ENCODE peak calls at places on chromosomes 13 and 19, in five cellular contexts. One of them, this sample, is unnamed.
A peak's percentile ranks its signal among the peaks of the same experiment; 100 is the strongest.

GRCh38 chr19:56271096-56271495 is 1.5 kb upstream of the EDDM13 start:
- DNase-seq in DMS153: no peak
- DNase-seq in AG20443: no peak
- DNase-seq in BJ: no peak
- DNase-seq in HT1080: no peak
- DNase-seq in this sample: no peak

GRCh38 chr19:3292958-3293529 is 68.6 kb downstream of the CELF5 start:
- DNase-seq in DMS153: no peak
- DNase-seq in AG20443: no peak
- DNase-seq in BJ: no peak
- DNase-seq in HT1080: no peak
- DNase-seq in this sample: no peak

GRCh38 chr13:46639033-46639981 is 86.3 kb downstream of the LRCH1 start:
- DNase-seq in DMS153: no peak
- DNase-seq in AG20443: peak; percentile 20
- DNase-seq in BJ: no peak
- DNase-seq in HT1080: no peak
- DNase-seq in this sample: no peak

GRCh38 chr13:83702021-83702420 is 180.3 kb downstream of the SLITRK1 start:
- DNase-seq in DMS153: no peak
- DNase-seq in AG20443: no peak
- DNase-seq in BJ: no peak
- DNase-seq in HT1080: no peak
- DNase-seq in this sample: no peak

GRCh38 chr19:13269348-13269747 is 119.1 kb downstream of the IER2 start:
- DNase-seq in DMS153: no peak
- DNase-seq in AG20443: no peak
- DNase-seq in BJ: no peak
- DNase-seq in HT1080: no peak
- DNase-seq in this sample: no peak

GRCh38 chr13:66077286-66077685 is 1152.8 kb downstream of the PCDH9 start:
- DNase-seq in DMS153: no peak
- DNase-seq in AG20443: no peak
- DNase-seq in BJ: no peak
- DNase-seq in HT1080: no peak
- DNase-seq in this sample: no peak

GRCh38 chr19:35013047-35013819 is 13.1 kb downstream of the GRAMD1A start:
- DNase-seq in DMS153: no peak
- DNase-seq in AG20443: peak; percentile 87
- DNase-seq in BJ: no peak
- DNase-seq in HT1080: peak; percentile 61
- DNase-seq in this sample: peak; percentile 33

GRCh38 chr19:56125806-56126590 is 4.9 kb upstream of the ZNF787 start:
- DNase-seq in DMS153: no peak
- DNase-seq in AG20443: no peak
- DNase-seq in BJ: no peak
- DNase-seq in HT1080: no peak
- DNase-seq in this sample: no peak

GRCh38 chr19:34480971-34481821 is at the start of gene WTIP:
- DNase-seq in DMS153: no peak
- DNase-seq in AG20443: peak; percentile 95
- DNase-seq in BJ: no peak
- DNase-seq in HT1080: peak; percentile 37
- DNase-seq in this sample: peak; percentile 64

GRCh38 chr19:47210689-47211316 is 20.2 kb downstream of the BBC3 start:
- DNase-seq in DMS153: peak; percentile 47
- DNase-seq in AG20443: peak; percentile 78
- DNase-seq in BJ: peak; percentile 50
- DNase-seq in HT1080: peak; percentile 78
- DNase-seq in this sample: no peak

GRCh38 chr13:106617561-106617960 is 49.6 kb upstream of the ARGLU1 start:
- DNase-seq in DMS153: no peak
- DNase-seq in AG20443: peak; percentile 37
- DNase-seq in BJ: no peak
- DNase-seq in HT1080: peak; percentile 93
- DNase-seq in this sample: peak; percentile 87

GRCh38 chr19:10672529-10673150 is 18.5 kb downstream of the ILF3 start:
- DNase-seq in DMS153: no peak
- DNase-seq in AG20443: no peak
- DNase-seq in BJ: no peak
- DNase-seq in HT1080: no peak
- DNase-seq in this sample: no peak

GRCh38 chr13:94920578-94920977 is 208.2 kb upstream of the SOX21 start:
- DNase-seq in DMS153: no peak
- DNase-seq in AG20443: no peak
- DNase-seq in BJ: no peak
- DNase-seq in HT1080: no peak
- DNase-seq in this sample: no peak

GRCh38 chr13:93824286-93824685 is 597.7 kb downstream of the GPC6 start:
- DNase-seq in DMS153: no peak
- DNase-seq in AG20443: no peak
- DNase-seq in BJ: no peak
- DNase-seq in HT1080: no peak
- DNase-seq in this sample: no peak

GRCh38 chr19:42088471-42089190 is 12.7 kb downstream of the ZNF574 start:
- DNase-seq in DMS153: no peak
- DNase-seq in AG20443: peak; percentile 84
- DNase-seq in BJ: no peak
- DNase-seq in HT1080: peak; percentile 87
- DNase-seq in this sample: no peak

GRCh38 chr13:110127986-110128511 is 178.9 kb downstream of the COL4A1 start:
- DNase-seq in DMS153: no peak
- DNase-seq in AG20443: peak; percentile 38
- DNase-seq in BJ: no peak
- DNase-seq in HT1080: peak; percentile 52
- DNase-seq in this sample: no peak

This sample was measured in NT2/D1.